ENCODE peak calls at places on chromosomes 2 and 18, in eight cellular contexts. One of them, this sample, is unnamed.

GRCh38 chr2:158999458-158999857 is 31.0 kb downstream of the TANC1 start:
- DNase-seq in progenitor cell of endocrine pancreas: no peak
- DNase-seq in fibroblast of mammary gland: peak
- DNase-seq in fibroblast of lung: peak
- DNase-seq in activated naive CD4-positive, alpha-beta T cell: no peak
- DNase-seq in skeletal muscle cell: peak
- DNase-seq in stimulated activated CD4-positive, alpha-beta T cell treated with anti-CD3 and anti-CD28 coated beads, Interleukin-15, amount 100 ng/mL, for 1 hour: no peak
- DNase-seq in left lobe of liver: no peak
- DNase-seq in this sample: peak

GRCh38 chr18:49747876-49748275 is 65.5 kb downstream of the ACAA2 start:
- DNase-seq in left lobe of liver: peak
- DNase-seq in fibroblast of lung: peak
- DNase-seq in stimulated activated CD4-positive, alpha-beta T cell treated with anti-CD3 and anti-CD28 coated beads, Interleukin-15, amount 100 ng/mL, for 1 hour: no peak
- DNase-seq in progenitor cell of endocrine pancreas: no peak
- DNase-seq in skeletal muscle cell: no peak
- DNase-seq in activated naive CD4-positive, alpha-beta T cell: no peak
- DNase-seq in fibroblast of mammary gland: no peak
- DNase-seq in this sample: peak

GRCh38 chr2:11481789-11482472 is 16.0 kb upstream of the E2F6 start:
- DNase-seq in fibroblast of lung: no peak
- DNase-seq in left lobe of liver: no peak
- DNase-seq in fibroblast of mammary gland: no peak
- DNase-seq in stimulated activated CD4-positive, alpha-beta T cell treated with anti-CD3 and anti-CD28 coated beads, Interleukin-15, amount 100 ng/mL, for 1 hour: no peak
- DNase-seq in progenitor cell of endocrine pancreas: peak
- DNase-seq in activated naive CD4-positive, alpha-beta T cell: no peak
- DNase-seq in skeletal muscle cell: no peak
- DNase-seq in this sample: no peak

GRCh38 chr18:48395646-48396045 is 13.5 kb downstream of the ZBTB7C start:
- DNase-seq in left lobe of liver: no peak
- DNase-seq in stimulated activated CD4-positive, alpha-beta T cell treated with anti-CD3 and anti-CD28 coated beads, Interleukin-15, amount 100 ng/mL, for 1 hour: no peak
- DNase-seq in progenitor cell of endocrine pancreas: no peak
- DNase-seq in activated naive CD4-positive, alpha-beta T cell: no peak
- DNase-seq in fibroblast of lung: no peak
- DNase-seq in fibroblast of mammary gland: no peak
- DNase-seq in skeletal muscle cell: no peak
- DNase-seq in this sample: no peak

GRCh38 chr2:202588647-202589581 is 45.9 kb upstream of the FAM117B start:
- DNase-seq in stimulated activated CD4-positive, alpha-beta T cell treated with anti-CD3 and anti-CD28 coated beads, Interleukin-15, amount 100 ng/mL, for 1 hour: peak
- DNase-seq in left lobe of liver: peak
- DNase-seq in skeletal muscle cell: no peak
- DNase-seq in progenitor cell of endocrine pancreas: peak
- DNase-seq in fibroblast of lung: peak
- DNase-seq in fibroblast of mammary gland: peak
- DNase-seq in activated naive CD4-positive, alpha-beta T cell: peak
- DNase-seq in this sample: peak

GRCh38 chr2:118764855-118765254 is 82.6 kb downstream of the EN1 start:
- DNase-seq in activated naive CD4-positive, alpha-beta T cell: no peak
- DNase-seq in stimulated activated CD4-positive, alpha-beta T cell treated with anti-CD3 and anti-CD28 coated beads, Interleukin-15, amount 100 ng/mL, for 1 hour: no peak
- DNase-seq in left lobe of liver: no peak
- DNase-seq in progenitor cell of endocrine pancreas: no peak
- DNase-seq in fibroblast of mammary gland: no peak
- DNase-seq in skeletal muscle cell: no peak
- DNase-seq in fibroblast of lung: no peak
- DNase-seq in this sample: no peak

GRCh38 chr2:65436169-65436824 is 3.9 kb upstream of the SPRED2 start:
- DNase-seq in fibroblast of lung: peak
- DNase-seq in activated naive CD4-positive, alpha-beta T cell: no peak
- DNase-seq in progenitor cell of endocrine pancreas: peak
- DNase-seq in stimulated activated CD4-positive, alpha-beta T cell treated with anti-CD3 and anti-CD28 coated beads, Interleukin-15, amount 100 ng/mL, for 1 hour: no peak
- DNase-seq in fibroblast of mammary gland: peak
- DNase-seq in skeletal muscle cell: peak
- DNase-seq in left lobe of liver: peak
- DNase-seq in this sample: peak

GRCh38 chr2:63023444-63023843 is 27.2 kb upstream of the OTX1 start:
- DNase-seq in skeletal muscle cell: no peak
- DNase-seq in left lobe of liver: no peak
- DNase-seq in progenitor cell of endocrine pancreas: no peak
- DNase-seq in fibroblast of lung: peak
- DNase-seq in stimulated activated CD4-positive, alpha-beta T cell treated with anti-CD3 and anti-CD28 coated beads, Interleukin-15, amount 100 ng/mL, for 1 hour: no peak
- DNase-seq in fibroblast of mammary gland: peak
- DNase-seq in activated naive CD4-positive, alpha-beta T cell: no peak
- DNase-seq in this sample: peak

GRCh38 chr2:171154348-171154747 is 6.3 kb downstream of the TLK1 start:
- DNase-seq in fibroblast of lung: peak
- DNase-seq in activated naive CD4-positive, alpha-beta T cell: no peak
- DNase-seq in fibroblast of mammary gland: no peak
- DNase-seq in left lobe of liver: no peak
- DNase-seq in stimulated activated CD4-positive, alpha-beta T cell treated with anti-CD3 and anti-CD28 coated beads, Interleukin-15, amount 100 ng/mL, for 1 hour: no peak
- DNase-seq in skeletal muscle cell: no peak
- DNase-seq in progenitor cell of endocrine pancreas: no peak
- DNase-seq in this sample: peak

GRCh38 chr2:218898109-218898878 is 17.6 kb downstream of the WNT10A start:
- DNase-seq in left lobe of liver: no peak
- DNase-seq in activated naive CD4-positive, alpha-beta T cell: peak
- DNase-seq in fibroblast of mammary gland: peak
- DNase-seq in progenitor cell of endocrine pancreas: peak
- DNase-seq in skeletal muscle cell: no peak
- DNase-seq in fibroblast of lung: no peak
- DNase-seq in stimulated activated CD4-positive, alpha-beta T cell treated with anti-CD3 and anti-CD28 coated beads, Interleukin-15, amount 100 ng/mL, for 1 hour: peak
- DNase-seq in this sample: peak

GRCh38 chr2:64852771-64853241 is 136.4 kb upstream of the SLC1A4 start:
- DNase-seq in stimulated activated CD4-positive, alpha-beta T cell treated with anti-CD3 and anti-CD28 coated beads, Interleukin-15, amount 100 ng/mL, for 1 hour: no peak
- DNase-seq in activated naive CD4-positive, alpha-beta T cell: no peak
- DNase-seq in progenitor cell of endocrine pancreas: no peak
- DNase-seq in fibroblast of lung: no peak
- DNase-seq in left lobe of liver: no peak
- DNase-seq in fibroblast of mammary gland: no peak
- DNase-seq in skeletal muscle cell: no peak
- DNase-seq in this sample: no peak

GRCh38 chr18:9737814-9738160 is 29.7 kb downstream of the RAB31 start:
- DNase-seq in fibroblast of lung: peak
- DNase-seq in left lobe of liver: no peak
- DNase-seq in skeletal muscle cell: no peak
- DNase-seq in stimulated activated CD4-positive, alpha-beta T cell treated with anti-CD3 and anti-CD28 coated beads, Interleukin-15, amount 100 ng/mL, for 1 hour: no peak
- DNase-seq in fibroblast of mammary gland: no peak
- DNase-seq in activated naive CD4-positive, alpha-beta T cell: no peak
- DNase-seq in progenitor cell of endocrine pancreas: no peak
- DNase-seq in this sample: no peak

GRCh38 chr18:11955299-11956029 is 25.8 kb upstream of the IMPA2 start:
- DNase-seq in activated naive CD4-positive, alpha-beta T cell: no peak
- DNase-seq in progenitor cell of endocrine pancreas: no peak
- DNase-seq in stimulated activated CD4-positive, alpha-beta T cell treated with anti-CD3 and anti-CD28 coated beads, Interleukin-15, amount 100 ng/mL, for 1 hour: no peak
- DNase-seq in fibroblast of lung: peak
- DNase-seq in left lobe of liver: no peak
- DNase-seq in fibroblast of mammary gland: peak
- DNase-seq in skeletal muscle cell: peak
- DNase-seq in this sample: peak

GRCh38 chr18:12891561-12891960 is 7.5 kb upstream of the PTPN2 start:
- DNase-seq in activated naive CD4-positive, alpha-beta T cell: no peak
- DNase-seq in fibroblast of mammary gland: no peak
- DNase-seq in progenitor cell of endocrine pancreas: no peak
- DNase-seq in stimulated activated CD4-positive, alpha-beta T cell treated with anti-CD3 and anti-CD28 coated beads, Interleukin-15, amount 100 ng/mL, for 1 hour: no peak
- DNase-seq in left lobe of liver: no peak
- DNase-seq in skeletal muscle cell: no peak
- DNase-seq in fibroblast of lung: no peak
- DNase-seq in this sample: no peak

GRCh38 chr2:17164550-17164949 is 353.7 kb downstream of the RAD51AP2 start:
- DNase-seq in activated naive CD4-positive, alpha-beta T cell: no peak
- DNase-seq in progenitor cell of endocrine pancreas: no peak
- DNase-seq in stimulated activated CD4-positive, alpha-beta T cell treated with anti-CD3 and anti-CD28 coated beads, Interleukin-15, amount 100 ng/mL, for 1 hour: no peak
- DNase-seq in fibroblast of lung: peak
- DNase-seq in fibroblast of mammary gland: no peak
- DNase-seq in left lobe of liver: no peak
- DNase-seq in skeletal muscle cell: no peak
- DNase-seq in this sample: no peak

GRCh38 chr2:238513346-238513745 is 86.6 kb downstream of the ASB1 start:
- DNase-seq in skeletal muscle cell: no peak
- DNase-seq in left lobe of liver: no peak
- DNase-seq in activated naive CD4-positive, alpha-beta T cell: no peak
- DNase-seq in fibroblast of mammary gland: peak
- DNase-seq in progenitor cell of endocrine pancreas: no peak
- DNase-seq in stimulated activated CD4-positive, alpha-beta T cell treated with anti-CD3 and anti-CD28 coated beads, Interleukin-15, amount 100 ng/mL, for 1 hour: no peak
- DNase-seq in fibroblast of lung: peak
- DNase-seq in this sample: peak

GRCh38 chr18:46070232-46070631 is 1.8 kb downstream of the PSTPIP2 start:
- DNase-seq in fibroblast of mammary gland: no peak
- DNase-seq in skeletal muscle cell: no peak
- DNase-seq in left lobe of liver: no peak
- DNase-seq in activated naive CD4-positive, alpha-beta T cell: no peak
- DNase-seq in progenitor cell of endocrine pancreas: no peak
- DNase-seq in stimulated activated CD4-positive, alpha-beta T cell treated with anti-CD3 and anti-CD28 coated beads, Interleukin-15, amount 100 ng/mL, for 1 hour: no peak
- DNase-seq in fibroblast of lung: no peak
- DNase-seq in this sample: no peak

GRCh38 chr2:950627-950992 is at the start of gene SNTG2:
- DNase-seq in skeletal muscle cell: no peak
- DNase-seq in stimulated activated CD4-positive, alpha-beta T cell treated with anti-CD3 and anti-CD28 coated beads, Interleukin-15, amount 100 ng/mL, for 1 hour: no peak
- DNase-seq in fibroblast of mammary gland: no peak
- DNase-seq in fibroblast of lung: no peak
- DNase-seq in activated naive CD4-positive, alpha-beta T cell: no peak
- DNase-seq in progenitor cell of endocrine pancreas: peak
- DNase-seq in left lobe of liver: no peak
- DNase-seq in this sample: no peak

GRCh38 chr2:8094571-8094970 is 587.3 kb upstream of the ID2 start:
- DNase-seq in skeletal muscle cell: peak
- DNase-seq in progenitor cell of endocrine pancreas: no peak
- DNase-seq in stimulated activated CD4-positive, alpha-beta T cell treated with anti-CD3 and anti-CD28 coated beads, Interleukin-15, amount 100 ng/mL, for 1 hour: no peak
- DNase-seq in fibroblast of mammary gland: peak
- DNase-seq in left lobe of liver: no peak
- DNase-seq in fibroblast of lung: peak
- DNase-seq in activated naive CD4-positive, alpha-beta T cell: no peak
- DNase-seq in this sample: no peak

GRCh38 chr18:10926565-10927194 is 222.7 kb downstream of the PIEZO2 start:
- DNase-seq in fibroblast of lung: peak
- DNase-seq in left lobe of liver: no peak
- DNase-seq in progenitor cell of endocrine pancreas: no peak
- DNase-seq in skeletal muscle cell: no peak
- DNase-seq in fibroblast of mammary gland: peak
- DNase-seq in activated naive CD4-positive, alpha-beta T cell: no peak
- DNase-seq in stimulated activated CD4-positive, alpha-beta T cell treated with anti-CD3 and anti-CD28 coated beads, Interleukin-15, amount 100 ng/mL, for 1 hour: no peak
- DNase-seq in this sample: peak

GRCh38 chr2:197294260-197294659 is 16.3 kb downstream of the ANKRD44 start:
- DNase-seq in stimulated activated CD4-positive, alpha-beta T cell treated with anti-CD3 and anti-CD28 coated beads, Interleukin-15, amount 100 ng/mL, for 1 hour: no peak
- DNase-seq in skeletal muscle cell: no peak
- DNase-seq in activated naive CD4-positive, alpha-beta T cell: no peak
- DNase-seq in progenitor cell of endocrine pancreas: no peak
- DNase-seq in left lobe of liver: no peak
- DNase-seq in fibroblast of mammary gland: no peak
- DNase-seq in fibroblast of lung: no peak
- DNase-seq in this sample: no peak

GRCh38 chr2:112004246-112004645 is 50.8 kb upstream of the TMEM87B start:
- DNase-seq in fibroblast of mammary gland: no peak
- DNase-seq in stimulated activated CD4-positive, alpha-beta T cell treated with anti-CD3 and anti-CD28 coated beads, Interleukin-15, amount 100 ng/mL, for 1 hour: no peak
- DNase-seq in skeletal muscle cell: no peak
- DNase-seq in left lobe of liver: peak
- DNase-seq in progenitor cell of endocrine pancreas: no peak
- DNase-seq in activated naive CD4-positive, alpha-beta T cell: no peak
- DNase-seq in fibroblast of lung: peak
- DNase-seq in this sample: no peak

GRCh38 chr2:201116115-201116958 is at the start of gene CFLAR:
- DNase-seq in left lobe of liver: peak
- DNase-seq in activated naive CD4-positive, alpha-beta T cell: peak
- DNase-seq in stimulated activated CD4-positive, alpha-beta T cell treated with anti-CD3 and anti-CD28 coated beads, Interleukin-15, amount 100 ng/mL, for 1 hour: peak
- DNase-seq in progenitor cell of endocrine pancreas: peak
- DNase-seq in fibroblast of mammary gland: peak
- DNase-seq in skeletal muscle cell: peak
- DNase-seq in fibroblast of lung: peak
- DNase-seq in this sample: peak

GRCh38 chr18:58862851-58863538 is 1.7 kb upstream of the ZNF532 start:
- DNase-seq in stimulated activated CD4-positive, alpha-beta T cell treated with anti-CD3 and anti-CD28 coated beads, Interleukin-15, amount 100 ng/mL, for 1 hour: no peak
- DNase-seq in activated naive CD4-positive, alpha-beta T cell: peak
- DNase-seq in fibroblast of mammary gland: peak
- DNase-seq in fibroblast of lung: peak
- DNase-seq in left lobe of liver: peak
- DNase-seq in skeletal muscle cell: no peak
- DNase-seq in progenitor cell of endocrine pancreas: no peak
- DNase-seq in this sample: peak

GRCh38 chr2:45237128-45237527 is 227.9 kb upstream of the SIX2 start:
- DNase-seq in skeletal muscle cell: peak
- DNase-seq in progenitor cell of endocrine pancreas: no peak
- DNase-seq in fibroblast of mammary gland: no peak
- DNase-seq in activated naive CD4-positive, alpha-beta T cell: no peak
- DNase-seq in stimulated activated CD4-positive, alpha-beta T cell treated with anti-CD3 and anti-CD28 coated beads, Interleukin-15, amount 100 ng/mL, for 1 hour: no peak
- DNase-seq in left lobe of liver: no peak
- DNase-seq in fibroblast of lung: no peak
- DNase-seq in this sample: peak